ENCODE peak calls at places on chromosomes 7 and 10, in five cellular contexts. K, B, O, T and R are unnamed samples.

GRCh38 chr7:50166997-50167961 is 74.2 kb upstream of the ZPBP start:
- DNase-seq in K (no peak), B (no peak), O (no peak), T (no peak), R (no peak)

GRCh38 chr7:132528695-132529094 is 47.6 kb downstream of the PLXNA4 start:
- DNase-seq in K (no peak), B (no peak), O (no peak), T (no peak), R (no peak)

GRCh38 chr10:58328233-58328632 is 6.6 kb upstream of the UBE2D1 start:
- DNase-seq in K (no peak), B (no peak), O (no peak), T (no peak), R (no peak)

GRCh38 chr7:103668538-103668937 is 222.5 kb upstream of the SLC26A5 start:
- DNase-seq in K (no peak), B (no peak), O (no peak), T (no peak), R (no peak)

GRCh38 chr10:96655577-96656213 is 64.6 kb downstream of the PIK3AP1 start:
- DNase-seq in K (no peak), B (no peak), O (no peak), T (no peak), R (no peak)

GRCh38 chr10:69968830-69969229 is 83.8 kb upstream of the MACROH2A2 start:
- DNase-seq in K (no peak), B (no peak), O (no peak), T (peak), R (no peak)

GRCh38 chr7:132705146-132705545 is 128.9 kb upstream of the PLXNA4 start:
- DNase-seq in K (no peak), B (no peak), O (no peak), T (no peak), R (no peak)

GRCh38 chr10:3778708-3779108 is 6.3 kb downstream of the KLF6 start:
- DNase-seq in K (no peak), B (no peak), O (no peak), T (no peak), R (no peak)

GRCh38 chr10:128062837-128063563 is 63.2 kb downstream of the MKI67 start:
- DNase-seq in K (peak), B (no peak), O (no peak), T (no peak), R (peak)

GRCh38 chr7:17613338-17614041 is 315.0 kb downstream of the AHR start:
- DNase-seq in K (no peak), B (no peak), O (no peak), T (no peak), R (no peak)

GRCh38 chr7:118288098-118288497 is 63.6 kb downstream of the ANKRD7 start:
- DNase-seq in K (no peak), B (no peak), O (no peak), T (no peak), R (no peak)

GRCh38 chr7:40234666-40235065 is 99.9 kb downstream of the SUGCT start:
- DNase-seq in K (no peak), B (no peak), O (no peak), T (no peak), R (no peak)

GRCh38 chr10:23869996-23870395 is 338.9 kb upstream of the KIAA1217 start:
- DNase-seq in K (no peak), B (no peak), O (no peak), T (no peak), R (no peak)

GRCh38 chr10:116849271-116850057 is at the start of gene ENO4:
- DNase-seq in K (peak), B (peak), O (peak), T (peak), R (peak)

GRCh38 chr10:30873408-30873807 is 158.3 kb downstream of the ZNF438 start:
- DNase-seq in K (no peak), B (no peak), O (no peak), T (no peak), R (no peak)

GRCh38 chr10:89342219-89342966 is 14.6 kb downstream of the IFIT3 start:
- DNase-seq in K (no peak), B (peak), O (no peak), T (no peak), R (peak)

GRCh38 chr7:32250494-32251260 is 180.5 kb upstream of the PDE1C start:
- DNase-seq in K (no peak), B (no peak), O (no peak), T (no peak), R (no peak)

GRCh38 chr7:111357691-111358090 is 204.6 kb downstream of the IMMP2L start:
- DNase-seq in K (no peak), B (no peak), O (no peak), T (no peak), R (peak)

GRCh38 chr10:87818505-87819273 is 663 bp upstream of the ATAD1 start:
- DNase-seq in K (peak), B (peak), O (peak), T (peak), R (peak)

GRCh38 chr10:126268104-126268900 is 120.0 kb downstream of the ADAM12 start:
- DNase-seq in K (no peak), B (no peak), O (no peak), T (no peak), R (no peak)

GRCh38 chr10:17643755-17644484 is at the start of gene STAM:
- DNase-seq in K (peak), B (peak), O (peak), T (peak), R (peak)

GRCh38 chr7:147981072-147981813 is 609.3 kb upstream of the C7orf33 start:
- DNase-seq in K (no peak), B (no peak), O (no peak), T (no peak), R (no peak)

GRCh38 chr7:127922661-127923060 is 108.6 kb downstream of the LRRC4 start:
- DNase-seq in K (no peak), B (no peak), O (no peak), T (no peak), R (no peak)

GRCh38 chr7:44075296-44076075 is 6.8 kb downstream of the POLM start:
- DNase-seq in K (no peak), B (peak), O (no peak), T (no peak), R (no peak)

GRCh38 chr7:133829336-133829897 is 297.7 kb upstream of the LRGUK start:
- DNase-seq in K (no peak), B (no peak), O (no peak), T (no peak), R (no peak)